ENCODE peak calls at places on chromosome 15, in nine cellular contexts. W is IMR-90; U is A549; S is CD8-positive, alpha-beta memory T cell; R is AG09309; D is GM04503; A is GM18507; C is gastrocnemius medialis; H is H9. Z is an unnamed sample.

GRCh38 chr15:91926871-91927270 is 73.4 kb downstream of the SLCO3A1 start:
- DNase-seq in H (no peak), U (no peak), C (no peak), W (no peak), S (no peak), R (no peak), A (no peak), D (no peak), Z (no peak)

GRCh38 chr15:93035953-93036810 is 52.8 kb downstream of the RGMA start:
- DNase-seq in W (peak; percentile 30), A (peak; percentile 50), C (peak; percentile 51), H (peak; percentile 26), U (peak; percentile 61), D (no peak), R (no peak), S (peak; percentile 27), Z (peak; percentile 73)

GRCh38 chr15:57649138-57649537 is 57.4 kb upstream of the POLR2M start:
- DNase-seq in U (no peak), D (no peak), H (no peak), A (no peak), W (no peak), C (no peak), S (no peak), R (peak; percentile 54), Z (no peak)

GRCh38 chr15:101504373-101504772 is 14.9 kb upstream of the PCSK6 start:
- DNase-seq in C (no peak), D (no peak), W (no peak), R (no peak), U (no peak), H (no peak), S (no peak), A (no peak), Z (no peak)

GRCh38 chr15:66706225-66706732 is 4.2 kb downstream of the SMAD6 start:
- DNase-seq in H (no peak), C (no peak), U (peak; percentile 61), R (no peak), W (peak; percentile 35), D (no peak), A (no peak), S (no peak), Z (peak; percentile 60)

GRCh38 chr15:88912500-88912921 is 668 bp downstream of the MFGE8 start:
- DNase-seq in H (no peak), S (no peak), D (no peak), A (no peak), C (no peak), R (no peak), W (no peak), U (no peak), Z (peak; percentile 46)

GRCh38 chr15:35722506-35722905 is 176.5 kb upstream of the DPH6 start:
- DNase-seq in D (no peak), A (no peak), U (no peak), H (no peak), W (no peak), S (no peak), R (no peak), C (no peak), Z (no peak)

GRCh38 chr15:51833782-51834181 is 4.3 kb downstream of the TMOD3 start:
- DNase-seq in U (no peak), S (no peak), A (no peak), D (no peak), C (no peak), W (peak; percentile 49), H (no peak), R (no peak), Z (no peak)

GRCh38 chr15:75024102-75024636 is 779 bp downstream of the PPCDC start:
- DNase-seq in W (peak; percentile 22), C (peak; percentile 65), S (no peak), R (no peak), U (peak; percentile 33), A (no peak), H (no peak), D (peak; percentile 7), Z (peak; percentile 53)

GRCh38 chr15:55552926-55553325 is 35.2 kb downstream of the PYGO1 start:
- DNase-seq in C (peak; percentile 25), R (no peak), D (no peak), S (no peak), U (no peak), W (peak; percentile 83), A (no peak), H (peak; percentile 38), Z (no peak)

GRCh38 chr15:34812369-34812768 is 17.0 kb upstream of the ACTC1 start:
- DNase-seq in W (peak; percentile 95), D (peak; percentile 55), C (no peak), R (peak; percentile 46), A (no peak), S (no peak), H (no peak), U (no peak), Z (no peak)

GRCh38 chr15:65532738-65533051 is 2.4 kb downstream of the HACD3 start:
- DNase-seq in S (no peak), H (no peak), W (peak; percentile 88), C (no peak), U (peak; percentile 43), R (no peak), A (no peak), D (no peak), Z (peak; percentile 23)

GRCh38 chr15:55907797-55908196 is 85.6 kb downstream of the NEDD4 start:
- DNase-seq in W (peak; percentile 99), R (peak; percentile 95), S (no peak), A (no peak), D (peak; percentile 98), U (peak; percentile 92), H (no peak), C (peak; percentile 47), Z (no peak)

GRCh38 chr15:89167267-89168176 is 53.9 kb downstream of the RLBP1 start:
- DNase-seq in D (no peak), A (peak; percentile 25), W (peak; percentile 65), R (no peak), U (peak; percentile 44), S (no peak), H (no peak), C (peak; percentile 87), Z (peak; percentile 48)

GRCh38 chr15:58595516-58596238 is 153.8 kb downstream of the ADAM10 start:
- DNase-seq in A (no peak), S (no peak), C (no peak), D (no peak), H (no peak), R (no peak), W (no peak), U (no peak), Z (no peak)

GRCh38 chr15:78542647-78543046 is 2.4 kb downstream of the PSMA4 start:
- DNase-seq in U (no peak), A (no peak), H (no peak), W (no peak), C (no peak), D (no peak), S (no peak), R (no peak), Z (no peak)

GRCh38 chr15:40317580-40317979 is 5.9 kb upstream of the INAFM2 start:
- DNase-seq in W (no peak), A (no peak), S (no peak), R (no peak), C (no peak), U (no peak), D (no peak), H (no peak), Z (no peak)

GRCh38 chr15:85976986-85977385 is 102.7 kb upstream of the AGBL1 start:
- DNase-seq in H (no peak), U (no peak), C (no peak), W (no peak), A (no peak), S (no peak), R (no peak), D (no peak), Z (no peak)

GRCh38 chr15:91021516-91022074 is 799 bp downstream of the VPS33B start:
- DNase-seq in H (no peak), C (no peak), A (no peak), W (peak; percentile 18), R (no peak), S (no peak), D (no peak), U (no peak), Z (no peak)

GRCh38 chr15:25846377-25846776 is 16.8 kb downstream of the ATP10A start:
- DNase-seq in D (no peak), S (peak; percentile 75), A (no peak), H (no peak), U (no peak), R (no peak), W (no peak), C (no peak), Z (no peak)

GRCh38 chr15:85621096-85621495 is 173.6 kb downstream of the KLHL25 start:
- DNase-seq in D (no peak), R (no peak), A (no peak), C (no peak), W (no peak), U (no peak), H (no peak), S (no peak), Z (no peak)

GRCh38 chr15:33242165-33242564 is 47.7 kb upstream of the FMN1 start:
- DNase-seq in S (no peak), D (peak; percentile 17), R (peak; percentile 18), A (no peak), H (peak; percentile 42), C (no peak), U (peak; percentile 69), W (peak; percentile 27), Z (no peak)

GRCh38 chr15:48046813-48047483 is 73.8 kb upstream of the SLC24A5 start:
- DNase-seq in H (no peak), U (no peak), D (no peak), S (no peak), C (no peak), A (no peak), R (no peak), W (no peak), Z (no peak)

GRCh38 chr15:50880221-50880620 is 28.3 kb upstream of the AP4E1 start:
- DNase-seq in H (no peak), U (no peak), A (no peak), C (no peak), W (no peak), R (no peak), D (no peak), S (no peak), Z (no peak)

GRCh38 chr15:47718474-47719440 is 1.5 kb downstream of the SEMA6D start:
- DNase-seq in H (no peak), W (peak; percentile 54), S (no peak), D (no peak), U (no peak), A (no peak), R (no peak), C (peak; percentile 34), Z (no peak)

GRCh38 chr15:57758556-57758955 is 52.0 kb downstream of the POLR2M start:
- DNase-seq in C (no peak), R (no peak), S (no peak), D (no peak), W (no peak), U (no peak), H (no peak), A (no peak), Z (no peak)

GRCh38 chr15:92907229-92907628 is 7.1 kb downstream of the CHD2 start:
- DNase-seq in U (peak; percentile 44), R (no peak), S (no peak), C (no peak), A (no peak), D (no peak), W (no peak), H (no peak), Z (peak; percentile 34)

GRCh38 chr15:101027920-101028319 is 108.8 kb downstream of the LRRK1 start:
- DNase-seq in R (no peak), D (no peak), H (peak; percentile 20), W (no peak), U (no peak), C (no peak), S (no peak), A (no peak), Z (no peak)

GRCh38 chr15:55279746-55280351 is 9.8 kb downstream of the RAB27A start:
- DNase-seq in W (peak; percentile 95), D (peak; percentile 54), A (no peak), C (no peak), S (peak; percentile 32), H (no peak), U (peak; percentile 66), R (peak; percentile 80), Z (peak; percentile 72)

GRCh38 chr15:43518073-43518761 is 809 bp downstream of the MAP1A start:
- DNase-seq in U (no peak), S (no peak), D (no peak), C (no peak), R (no peak), W (peak; percentile 63), A (no peak), H (peak; percentile 60), Z (peak; percentile 82)

GRCh38 chr15:55721554-55722185 is 21.3 kb downstream of the PRTG start:
- DNase-seq in H (no peak), R (no peak), A (no peak), D (no peak), C (no peak), U (no peak), W (no peak), S (no peak), Z (no peak)

Z was measured in K562.